ENCODE peak calls at places on chromosomes 12 and 14, in eight cellular contexts. G is GM23248; N is HL-60; C is lower lobe of right lung; B is lower leg skin; W is CD8-positive, alpha-beta memory T cell; Z is tibial artery; J is left lung. M is an unnamed sample.
A peak's percentile ranks its signal among the peaks of the same experiment; 100 is the strongest.

GRCh38 chr14:65794674-65795279 is 382.2 kb downstream of the FUT8 start:
- DNase-seq in G (no peak), N (no peak), C (no peak), B (no peak), W (no peak), Z (no peak), J (no peak), M (no peak)

GRCh38 chr14:103576371-103577024 is 13.7 kb downstream of the COA8 start:
- DNase-seq in G (peak; percentile 97), N (no peak), C (peak; percentile 95), B (peak; percentile 91), W (no peak), Z (peak; percentile 94), J (peak; percentile 91), M (peak; percentile 72)

GRCh38 chr14:99381688-99382060 is 99.0 kb downstream of the SETD3 start:
- DNase-seq in G (no peak), N (no peak), C (no peak), B (no peak), W (no peak), Z (no peak), J (no peak), M (no peak)

GRCh38 chr12:94070520-94070919 is 77.9 kb upstream of the PLXNC1 start:
- DNase-seq in G (no peak), N (no peak), C (no peak), B (no peak), W (no peak), Z (no peak), J (no peak), M (no peak)

GRCh38 chr12:94080684-94081009 is 67.7 kb upstream of the PLXNC1 start:
- DNase-seq in G (no peak), N (no peak), C (no peak), B (no peak), W (no peak), Z (no peak), J (no peak), M (no peak)

GRCh38 chr12:130847097-130847496 is 8.0 kb upstream of the STX2 start:
- DNase-seq in G (peak; percentile 69), N (no peak), C (no peak), B (no peak), W (no peak), Z (no peak), J (no peak), M (no peak)

GRCh38 chr14:104157303-104157928 is 19.0 kb downstream of the KIF26A start:
- DNase-seq in G (no peak), N (no peak), C (no peak), B (no peak), W (no peak), Z (no peak), J (no peak), M (no peak)

GRCh38 chr14:101975231-101975630 is 10.9 kb downstream of the DYNC1H1 start:
- DNase-seq in G (no peak), N (no peak), C (no peak), B (no peak), W (no peak), Z (peak; percentile 13), J (no peak), M (no peak)

GRCh38 chr12:52233462-52234141 is 559 bp downstream of the KRT7 start:
- DNase-seq in G (no peak), N (no peak), C (no peak), B (no peak), W (no peak), Z (peak; percentile 62), J (no peak), M (no peak)

GRCh38 chr12:52235822-52236291 is 2.8 kb downstream of the KRT7 start:
- DNase-seq in G (no peak), N (no peak), C (peak; percentile 57), B (no peak), W (no peak), Z (peak; percentile 28), J (peak; percentile 35), M (no peak)

GRCh38 chr12:52235001-52235760 is 2.1 kb downstream of the KRT7 start:
- DNase-seq in G (peak; percentile 66), N (no peak), C (no peak), B (no peak), W (no peak), Z (peak; percentile 61), J (peak; percentile 73), M (no peak)

GRCh38 chr12:52232916-52233461 is at the start of gene KRT7:
- DNase-seq in G (no peak), N (no peak), C (peak; percentile 88), B (no peak), W (no peak), Z (peak; percentile 60), J (peak; percentile 93), M (peak; percentile 83)

DNA sequence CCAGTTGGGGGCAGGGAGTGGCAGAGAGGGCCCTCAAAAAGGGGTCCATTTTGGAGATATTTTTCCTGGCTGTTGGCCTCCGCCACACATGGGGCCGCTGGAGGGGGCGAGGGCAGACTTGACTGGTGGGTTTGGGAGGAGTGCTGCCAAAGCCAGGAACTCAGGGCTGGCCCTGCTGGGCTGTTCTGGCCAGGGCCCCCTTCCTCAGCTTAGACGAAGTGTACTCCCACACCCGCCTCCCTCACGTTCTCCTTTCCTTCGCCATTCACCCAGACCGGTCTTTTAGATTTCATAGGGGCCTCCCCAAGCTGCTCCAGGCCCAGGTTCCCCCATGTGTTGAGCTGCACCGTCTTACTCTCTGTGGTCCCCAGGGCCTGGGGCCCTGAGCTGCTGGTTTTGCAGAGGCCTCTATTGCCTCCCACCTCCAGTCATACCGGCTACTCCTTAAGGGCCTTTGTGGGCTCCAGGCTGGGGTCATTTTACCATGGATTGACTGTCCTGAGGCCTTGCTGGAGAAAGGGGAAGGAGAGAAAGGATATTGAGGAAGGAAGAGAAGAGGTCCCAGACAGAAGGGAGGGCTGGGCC is 1.3 kb downstream of the KRT7 start:
- DNase-seq in G (no peak), N (no peak), C (no peak), B (no peak), W (no peak), Z (peak; percentile 60), J (no peak), M (no peak)
- H3K4me3 ChIP-seq in G (no peak overlapping the region), N (no peak overlapping the region), C (peak overlapping the region; percentile 51), B (no peak overlapping the region), W (no peak overlapping the region), Z (no peak overlapping the region), J (peak overlapping the region; percentile 30), M (no peak overlapping the region)

GRCh38 chr12:10207136-10207535 is 5.5 kb upstream of the GABARAPL1 start:
- DNase-seq in G (no peak), N (no peak), C (no peak), B (no peak), W (no peak), Z (no peak), J (no peak), M (no peak)

GRCh38 chr12:10210225-10210624 is 2.5 kb upstream of the GABARAPL1 start:
- DNase-seq in G (no peak), N (no peak), C (no peak), B (no peak), W (no peak), Z (no peak), J (no peak), M (no peak)

DNA sequence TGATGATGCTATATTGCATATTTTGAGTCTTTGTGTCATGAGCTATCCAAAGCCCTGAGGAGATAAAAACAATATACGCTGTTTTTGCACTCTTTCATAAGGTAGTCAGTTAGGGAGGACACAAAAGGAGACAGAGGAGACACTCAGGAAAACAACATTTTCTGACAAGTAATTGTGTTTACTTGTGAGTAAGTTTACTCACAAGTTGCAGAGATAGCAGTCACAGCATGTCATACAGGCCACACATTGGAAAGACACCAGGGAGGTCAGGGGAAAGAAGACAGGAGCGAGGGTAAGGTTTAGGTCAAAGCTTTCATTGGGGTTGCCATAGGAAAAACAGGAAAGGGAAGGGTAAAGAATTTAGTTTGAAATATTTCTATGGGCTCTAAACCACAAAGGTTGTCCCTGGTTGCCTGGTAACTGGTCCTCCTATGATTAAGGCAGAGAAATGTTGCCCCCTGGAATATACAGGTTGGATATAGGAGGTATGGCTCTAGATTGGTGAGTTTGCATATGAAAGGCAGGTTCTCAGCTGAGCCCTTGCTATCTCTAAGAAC is 7.3 kb upstream of the GABARAPL1 start:
- DNase-seq in G (peak; percentile 79), N (no peak), C (no peak), B (no peak), W (no peak), Z (no peak), J (no peak), M (no peak)
- H3K4me3 ChIP-seq in G (no peak overlapping the region), N (no peak overlapping the region), C (no peak overlapping the region), B (no peak overlapping the region), W (no peak overlapping the region), Z (no peak overlapping the region), J (no peak overlapping the region), M (no peak overlapping the region)

GRCh38 chr14:75578786-75579781 is 664 bp downstream of the FLVCR2 start:
- DNase-seq in G (no peak), N (no peak), C (peak; percentile 52), B (peak; percentile 28), W (no peak), Z (peak; percentile 72), J (peak; percentile 80), M (peak; percentile 80)

GRCh38 chr14:75578099-75578785 is at the start of gene FLVCR2:
- DNase-seq in G (peak; percentile 78), N (no peak), C (peak; percentile 92), B (peak; percentile 81), W (peak; percentile 48), Z (peak; percentile 91), J (peak; percentile 97), M (peak; percentile 66)

GRCh38 chr14:75577724-75578098 is 709 bp upstream of the FLVCR2 start:
- DNase-seq in G (peak; percentile 89), N (peak; percentile 52), C (peak; percentile 92), B (peak; percentile 82), W (peak; percentile 52), Z (peak; percentile 91), J (peak; percentile 92), M (peak; percentile 75)

GRCh38 chr14:75577090-75577489 is 1.3 kb upstream of the FLVCR2 start:
- DNase-seq in G (no peak), N (no peak), C (no peak), B (no peak), W (no peak), Z (no peak), J (no peak), M (no peak)

GRCh38 chr14:75579882-75580281 is 1.5 kb downstream of the FLVCR2 start:
- DNase-seq in G (no peak), N (no peak), C (no peak), B (no peak), W (no peak), Z (no peak), J (no peak), M (no peak)
- H3K4me3 ChIP-seq in G (no peak overlapping the region), N (no peak overlapping the region), C (peak overlapping the region; percentile 65), B (no peak overlapping the region), W (no peak overlapping the region), Z (peak overlapping the region; percentile 63), J (peak overlapping the region; percentile 49), M (peak overlapping the region; percentile 46)

GRCh38 chr12:118188690-118189371 is 52.9 kb downstream of the PEBP1 start:
- DNase-seq in G (peak; percentile 65), N (no peak), C (no peak), B (no peak), W (no peak), Z (no peak), J (no peak), M (peak; percentile 9)

GRCh38 chr12:118190266-118190665 is 54.3 kb downstream of the PEBP1 start:
- DNase-seq in G (peak; percentile 61), N (no peak), C (no peak), B (no peak), W (no peak), Z (no peak), J (no peak), M (no peak)

GRCh38 chr12:118193477-118193876 is 57.6 kb downstream of the PEBP1 start:
- DNase-seq in G (no peak), N (no peak), C (no peak), B (no peak), W (no peak), Z (no peak), J (no peak), M (no peak)

GRCh38 chr12:118187746-118188390 is 51.9 kb downstream of the PEBP1 start:
- DNase-seq in G (no peak), N (no peak), C (no peak), B (no peak), W (no peak), Z (no peak), J (no peak), M (no peak)

DNA sequence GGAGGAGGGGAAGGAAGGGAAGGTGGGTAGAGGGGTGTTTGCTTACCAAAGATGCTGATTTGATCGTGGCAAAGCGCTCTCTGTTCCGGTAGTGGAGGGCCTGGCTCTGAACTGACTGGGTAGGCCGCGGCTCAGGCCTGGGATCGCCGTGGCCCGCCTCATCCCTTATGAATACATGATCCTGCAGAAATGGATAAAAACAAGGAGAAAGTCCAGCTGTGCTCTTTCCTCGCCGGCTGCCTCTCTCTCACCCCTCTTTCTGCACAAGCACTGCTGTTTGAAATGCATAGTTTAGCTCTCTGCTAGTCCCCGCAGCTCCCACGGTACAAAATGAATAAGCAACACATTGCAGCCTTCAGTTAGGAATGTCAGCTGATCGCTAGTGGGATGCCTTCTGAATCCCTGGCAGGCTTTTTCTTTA is 53.8 kb downstream of the PEBP1 start:
- DNase-seq in G (peak; percentile 78), N (no peak), C (no peak), B (no peak), W (no peak), Z (no peak), J (no peak), M (peak; percentile 19)
- H3K4me3 ChIP-seq in G (peak overlapping the region; percentile 70), N (no peak overlapping the region), C (peak overlapping the region; percentile 37), B (no peak overlapping the region), W (no peak overlapping the region), Z (peak overlapping the region; percentile 44), J (peak overlapping the region; percentile 6), M (no peak overlapping the region)

M was measured in pancreas.